ENCODE peak calls at places on chromosomes 3 and 15, in four cellular contexts. Y is K562, T is HCT116, B is HepG2. D is an unnamed sample.
A peak's percentile ranks its signal among the peaks of the same experiment; 100 is the strongest.

GRCh38 chr3:11415099-11415498 is 142.9 kb downstream of the ATG7 start:
- DNase-seq in T (no peak), Y (no peak), B (no peak), D (no peak)

GRCh38 chr3:138381413-138381901 is 33.1 kb downstream of the MRAS start:
- DNase-seq in B (no peak), T (no peak), Y (no peak), D (no peak)

GRCh38 chr3:50268703-50269451 is at the start of gene SEMA3B:
- DNase-seq in B (peak; percentile 71), T (no peak), Y (no peak), D (no peak)

GRCh38 chr15:67033012-67033411 is 32.4 kb upstream of the SMAD3 start:
- DNase-seq in Y (no peak), B (no peak), T (no peak), D (no peak)

GRCh38 chr3:191263365-191263764 is 64.3 kb downstream of the OSTN start:
- DNase-seq in T (no peak), B (no peak), Y (no peak), D (no peak)

GRCh38 chr15:70023064-70023768 is 74.5 kb downstream of the TLE3 start:
- DNase-seq in Y (no peak), B (no peak), T (peak; percentile 15), D (no peak)

GRCh38 chr3:63051920-63052319 is 176.7 kb upstream of the CADPS start:
- DNase-seq in Y (no peak), B (no peak), T (no peak), D (no peak)

GRCh38 chr3:182793663-182794454 is 555 bp downstream of the ATP11B start:
- DNase-seq in T (no peak), Y (peak; percentile 81), B (peak; percentile 3), D (peak; percentile 35)

GRCh38 chr3:100032262-100032661 is 82.0 kb downstream of the FILIP1L start:
- DNase-seq in T (no peak), Y (no peak), B (no peak), D (no peak)

GRCh38 chr3:127000792-127001191 is 17.9 kb downstream of the PLXNA1 start:
- DNase-seq in Y (no peak), T (no peak), B (no peak), D (no peak)

GRCh38 chr3:80367149-80367548 is 599.4 kb upstream of the ROBO1 start:
- DNase-seq in Y (no peak), T (no peak), B (no peak), D (no peak)

GRCh38 chr3:96209703-96210102 is 604.7 kb upstream of the EPHA6 start:
- DNase-seq in B (no peak), Y (no peak), T (no peak), D (no peak)

GRCh38 chr3:28595364-28595763 is 246.7 kb upstream of the AZI2 start:
- DNase-seq in Y (no peak), B (no peak), T (no peak), D (no peak)

GRCh38 chr3:167750273-167750971 is 14.9 kb downstream of the SERPINI1 start:
- DNase-seq in Y (no peak), T (no peak), B (no peak), D (no peak)

GRCh38 chr3:181694805-181695660 is 16.7 kb upstream of the SOX2 start:
- DNase-seq in T (no peak), B (no peak), Y (no peak), D (no peak)
- TF ChIP-seq TCF7L2 in T (no peak), B (no peak), Y (no peak), D (no peak)

GRCh38 chr15:74735305-74735704 is 10.0 kb upstream of the CYP1A1 start:
- DNase-seq in Y (no peak), T (no peak), B (no peak), D (no peak)
- TF ChIP-seq CTCF in Y (no peak), T (no peak), B (no peak), D (no peak)

GRCh38 chr3:194330579-194330978 is 20.5 kb downstream of the CPN2 start:
- DNase-seq in B (no peak), T (no peak), Y (no peak), D (no peak)
- TF ChIP-seq TCF7L2 in B (no peak), T (no peak), Y (no peak), D (no peak)

GRCh38 chr3:169362872-169363271 is 300.6 kb downstream of the MECOM start:
- DNase-seq in B (no peak), T (no peak), Y (no peak), D (no peak)
- TF ChIP-seq CTCF in B (no peak), T (no peak), Y (no peak), D (no peak)

GRCh38 chr3:37458162-37458895 is 283.9 kb upstream of the LRRFIP2 start:
- DNase-seq in B (no peak), Y (no peak), T (no peak), D (no peak)
- TF ChIP-seq TCF7L2 in B (no peak), Y (no peak), T (no peak), D (no peak)

DNA sequence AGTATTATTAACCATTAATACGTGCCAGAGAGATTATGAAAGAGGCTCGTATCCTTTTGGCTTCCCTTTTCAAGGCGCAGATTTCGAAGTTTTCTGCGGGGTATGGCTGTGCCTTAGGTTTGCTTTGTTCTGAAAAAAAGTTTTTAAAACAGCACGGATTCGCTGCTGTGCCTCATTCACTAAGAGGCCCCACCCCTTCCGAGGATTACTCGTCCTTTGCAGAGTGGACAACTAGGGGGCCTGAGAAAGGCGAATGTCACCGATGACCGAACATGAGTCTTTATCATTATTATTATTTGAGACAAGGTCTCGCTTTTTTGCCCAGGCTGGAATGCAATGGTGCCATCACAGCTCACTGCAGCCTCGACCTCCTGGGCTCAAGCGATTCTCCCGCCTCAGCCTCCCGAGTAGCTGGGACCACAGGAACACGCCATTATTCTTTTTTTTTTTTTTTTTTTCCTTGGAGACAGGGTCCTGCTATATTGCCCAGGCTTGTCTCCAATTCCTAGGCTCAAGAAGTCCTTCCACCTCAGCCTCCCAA is 684 bp upstream of the RPS27L start:
- DNase-seq in Y (peak; percentile 44), B (peak; percentile 70), T (peak; percentile 32), D (no peak)
- TF ChIP-seq CTCF in Y (peak; percentile 2), B (no peak), T (peak; percentile 12), D (no peak)

GRCh38 chr3:15007681-15008141 is 57.4 kb downstream of the MRPS25 start:
- DNase-seq in B (no peak), Y (no peak), T (no peak), D (no peak)
- TF ChIP-seq TCF7L2 in B (no peak), Y (no peak), T (no peak), D (no peak)

GRCh38 chr3:14398801-14399114 is 3.6 kb upstream of the SLC6A6 start:
- DNase-seq in Y (no peak), B (no peak), T (no peak), D (no peak)
- TF ChIP-seq CTCF in Y (peak; percentile 63), B (peak; percentile 49), T (peak; percentile 12), D (no peak)

GRCh38 chr3:20773320-20773984 is 587.4 kb upstream of the SGO1 start:
- DNase-seq in B (peak; percentile 2), T (no peak), Y (no peak), D (no peak)
- TF ChIP-seq TCF7L2 in B (no peak), T (no peak), Y (no peak), D (no peak)

GRCh38 chr3:5220667-5221431 is 33.3 kb downstream of the EDEM1 start:
- DNase-seq in Y (no peak), T (no peak), B (no peak), D (no peak)
- TF ChIP-seq CTCF in Y (no peak), T (no peak), B (no peak), D (no peak)

D was measured in Panc1.